ENCODE peak calls at places on chromosomes 16 and 17, in four cellular contexts. U is IMR-90; A is CD4-positive, CD25-positive, alpha-beta regulatory T cell; L is CD8-positive, alpha-beta memory T cell. Q is an unnamed sample. For H3K27me3, H3K36me3 and H3K4me1, the result is how much of the 10 kb centered on the place peaks cover.

GRCh38 chr17:48909796-48910195 is 1.6 kb downstream of the UBE2Z start:
- DNase-seq in U (peak), A (no peak), L (no peak), Q (no peak)

GRCh38 chr16:3049921-3050481 is 3.6 kb downstream of the MMP25 start:
- DNase-seq in U (no peak), A (no peak), L (no peak), Q (no peak)

GRCh38 chr16:79154081-79154480 is 446.5 kb downstream of the MAF start:
- DNase-seq in U (no peak), A (no peak), L (no peak), Q (no peak)

GRCh38 chr17:71639865-71640264 is 481.0 kb upstream of the SOX9 start:
- DNase-seq in U (no peak), A (no peak), L (no peak), Q (no peak)

GRCh38 chr16:56610017-56610608 is 1.7 kb downstream of the MT2A start:
- DNase-seq in U (peak), A (peak), L (peak), Q (peak)

GRCh38 chr16:64695684-64696083 is 426.2 kb downstream of the CDH11 start:
- DNase-seq in U (no peak), A (no peak), L (no peak), Q (no peak)

GRCh38 chr16:11138769-11139623 is 117.0 kb downstream of the SOCS1 start:
- DNase-seq in U (peak), A (no peak), L (no peak), Q (no peak)

GRCh38 chr16:23836404-23837291 is 865 bp downstream of the PRKCB start:
- DNase-seq in U (no peak), A (peak), L (peak), Q (no peak)

GRCh38 chr16:76780556-76780955 is 410.4 kb upstream of the MON1B start:
- DNase-seq in U (no peak), A (no peak), L (no peak), Q (no peak)

GRCh38 chr17:40556198-40556661 is 9.0 kb downstream of the CCR7 start:
- DNase-seq in U (no peak), A (no peak), L (no peak), Q (no peak)

GRCh38 chr16:8905168-8905762 is 23.1 kb downstream of the LITAFD start:
- DNase-seq in U (peak), A (peak), L (no peak), Q (no peak)

GRCh38 chr17:42363767-42364585 is 24.3 kb downstream of the STAT3 start:
- DNase-seq in U (peak), A (no peak), L (no peak), Q (no peak)

GRCh38 chr16:20291807-20292206 is 35.5 kb downstream of the GP2 start:
- DNase-seq in U (no peak), A (no peak), L (no peak), Q (no peak)

GRCh38 chr17:66970140-66970539 is 5.6 kb downstream of the CACNG4 start:
- DNase-seq in U (no peak), A (no peak), L (no peak), Q (no peak)

GRCh38 chr17:64448665-64449512 is at the start of gene MILR1:
- DNase-seq in U (peak), A (no peak), L (no peak), Q (no peak)

GRCh38 chr16:67872631-67873434 is at the start of gene EDC4:
- DNase-seq in U (peak), A (peak), L (peak), Q (peak)

GRCh38 chr16:3468501-3468900 is 25.0 kb downstream of the NAA60 start:
- DNase-seq in U (no peak), A (no peak), L (no peak), Q (no peak)

GRCh38 chr17:17971431-17972125 is 622 bp downstream of the TOM1L2 start:
- DNase-seq in U (no peak), A (no peak), L (peak), Q (peak)

GRCh38 chr17:7824021-7824924 is 9.7 kb upstream of the KDM6B start:
- DNase-seq in U (no peak), A (no peak), L (no peak), Q (no peak)

GRCh38 chr17:35684046-35684802 is 47.2 kb upstream of the RASL10B start:
- DNase-seq in U (peak), A (no peak), L (no peak), Q (no peak)

GRCh38 chr17:28331891-28332420 is 3.3 kb downstream of the IFT20 start:
- DNase-seq in U (no peak), A (no peak), L (no peak), Q (no peak)

GRCh38 chr17:20210614-20211013 is 201.5 kb downstream of the SPECC1 start:
- DNase-seq in U (no peak), A (no peak), L (no peak), Q (no peak)

GRCh38 chr17:41528959-41529353 is 848 bp upstream of the KRT19 start:
- DNase-seq in U (no peak), A (no peak), L (no peak), Q (no peak)

GRCh38 chr17:58531661-58532554 is 17.5 kb upstream of the MTMR4 start:
- DNase-seq in U (peak), A (peak), L (peak), Q (no peak)

GRCh38 chr16:83826146-83826913 is 18.6 kb downstream of the HSBP1 start:
- DNase-seq in U (peak), A (peak), L (peak), Q (peak)

GRCh38 chr17:79109584-79109983 is 35.0 kb downstream of the ENGASE start:
- DNase-seq in U (no peak), A (no peak), L (no peak), Q (no peak)

GRCh38 chr16:22397931-22398330 is 23.5 kb upstream of the CDR2 start:
- DNase-seq in U (no peak), A (no peak), L (no peak), Q (peak)

GRCh38 chr16:67654069-67654911 is 5.8 kb downstream of the ACD start:
- DNase-seq in U (no peak), A (no peak), L (no peak), Q (no peak)

GRCh38 chr16:1536601-1537000 is 3.1 kb downstream of the TMEM204 start:
- DNase-seq in U (no peak), A (no peak), L (no peak), Q (no peak)

GRCh38 chr17:82788206-82789001 is 36.5 kb downstream of the TBCD start:
- DNase-seq in U (no peak), A (no peak), L (no peak), Q (no peak)

GRCh38 chr17:70636517-70637133 is 467.3 kb downstream of the KCNJ2 start:
- DNase-seq in U (peak), A (peak), L (no peak), Q (no peak)

GRCh38 chr17:19460695-19461094 is 49.7 kb downstream of the RNF112 start:
- DNase-seq in U (no peak), A (no peak), L (no peak), Q (no peak)

GRCh38 chr17:27633312-27634025 is 2.5 kb downstream of the LGALS9 start:
- DNase-seq in U (peak), A (no peak), L (no peak), Q (no peak)

GRCh38 chr17:13362341-13363122 is 239.2 kb downstream of the HS3ST3A1 start:
- DNase-seq in U (peak), A (no peak), L (no peak), Q (peak)

GRCh38 chr16:11632455-11632921 is 35.8 kb upstream of the SNN start:
- DNase-seq in U (peak), A (no peak), L (no peak), Q (peak)

GRCh38 chr17:78357177-78357586 is 2.7 kb downstream of the SOCS3 start:
- DNase-seq in U (peak), A (no peak), L (no peak), Q (peak)

DNA sequence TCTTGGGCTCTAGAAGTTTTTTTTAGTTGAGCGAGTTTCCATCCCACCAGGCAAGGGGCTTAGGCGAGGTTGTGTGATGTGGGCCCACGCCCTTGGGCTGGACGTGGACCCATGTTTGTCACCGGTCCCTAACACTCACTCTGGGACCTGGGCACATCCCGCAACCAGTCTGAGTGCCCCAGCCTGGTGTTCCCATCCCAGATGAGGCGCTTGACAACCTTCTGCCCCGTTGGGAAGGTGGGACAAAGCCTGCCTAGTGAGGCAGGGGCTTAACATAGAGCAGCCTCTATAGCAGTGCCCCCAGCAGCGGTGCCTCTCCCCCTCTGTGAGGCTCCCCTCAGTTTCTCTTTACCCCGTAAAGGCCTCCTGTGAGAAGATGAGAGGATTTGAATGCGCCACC is 22.5 kb downstream of the CMIP start:
- DNase-seq in U (no peak), A (no peak), L (no peak), Q (no peak)
- H3K27me3 ChIP-seq in U (under half), A (under half), L (under half), Q (under half)

GRCh38 chr16:55532227-55532626 is 23.4 kb downstream of the LPCAT2 start:
- DNase-seq in U (peak), A (no peak), L (no peak), Q (no peak)

GRCh38 chr16:55527885-55528284 is 19.0 kb downstream of the LPCAT2 start:
- DNase-seq in U (no peak), A (no peak), L (no peak), Q (no peak)

GRCh38 chr16:55528974-55529373 is 20.1 kb downstream of the LPCAT2 start:
- DNase-seq in U (no peak), A (no peak), L (no peak), Q (no peak)

GRCh38 chr16:55526448-55526847 is 17.6 kb downstream of the LPCAT2 start:
- DNase-seq in U (no peak), A (no peak), L (no peak), Q (peak)

GRCh38 chr16:55530316-55530856 is 21.5 kb downstream of the LPCAT2 start:
- DNase-seq in U (no peak), A (no peak), L (no peak), Q (no peak)
- H3K36me3 ChIP-seq in U (under half), A (under half), L (under half), Q (under half)

GRCh38 chr17:2391597-2392251 is 9.1 kb downstream of the MNT start:
- DNase-seq in U (no peak), A (no peak), L (no peak), Q (no peak)
- H3K4me1 ChIP-seq in U (under half), A (under half), L (under half), Q (under half)

GRCh38 chr16:86288716-86289294 is 221.5 kb upstream of the FOXF1 start:
- DNase-seq in U (no peak), A (no peak), L (no peak), Q (peak)

GRCh38 chr16:86287641-86288201 is 222.6 kb upstream of the FOXF1 start:
- DNase-seq in U (no peak), A (no peak), L (no peak), Q (no peak)

GRCh38 chr16:86289304-86289703 is 221.0 kb upstream of the FOXF1 start:
- DNase-seq in U (no peak), A (no peak), L (no peak), Q (peak)

GRCh38 chr16:86291491-86291890 is 218.8 kb upstream of the FOXF1 start:
- DNase-seq in U (no peak), A (no peak), L (no peak), Q (no peak)

DNA sequence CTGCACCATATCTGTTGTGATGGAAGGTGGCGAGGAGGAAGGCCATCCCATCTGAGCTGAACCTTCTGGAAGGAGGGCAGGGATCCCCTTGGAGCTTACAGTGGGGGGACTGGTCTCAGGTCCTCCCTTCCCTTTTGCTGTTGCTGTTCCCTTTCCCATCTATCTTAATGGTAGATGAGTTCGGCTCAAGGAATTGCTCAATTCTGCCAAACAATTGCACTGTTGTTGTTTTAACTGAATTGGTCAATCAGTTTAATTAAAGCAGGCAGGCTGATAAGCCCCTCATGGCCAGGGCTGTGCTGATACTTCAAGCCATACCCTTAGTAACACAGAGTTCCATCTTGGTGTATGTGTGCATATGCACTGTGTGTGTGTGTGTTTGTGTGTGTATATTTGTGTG is 220.4 kb upstream of the FOXF1 start:
- DNase-seq in U (no peak), A (no peak), L (no peak), Q (no peak)
- H3K27me3 ChIP-seq in U (under half), A (under half), L (under half), Q (under half)

GRCh38 chr17:80906364-80907259 is 85.0 kb upstream of the CHMP6 start:
- DNase-seq in U (no peak), A (no peak), L (no peak), Q (no peak)
- H3K36me3 ChIP-seq in U (under half), A (under half), L (under half), Q (half or more)

GRCh38 chr16:46789075-46789474 is 40.9 kb upstream of the MYLK3 start:
- DNase-seq in U (no peak), A (no peak), L (no peak), Q (no peak)
- H3K4me1 ChIP-seq in U (under half), A (under half), L (under half), Q (under half)